ENCODE peak calls at places on chromosomes 16 and 17, in six cellular contexts. One of them, this sample, is unnamed.

GRCh38 chr16:69855587-69855986 is 93.5 kb downstream of the WWP2 start:
- DNase-seq in upper lobe of right lung: no peak
- DNase-seq in HCT116: no peak
- DNase-seq in lung: no peak
- DNase-seq in OCI-LY7: no peak
- DNase-seq in heart right ventricle: no peak
- DNase-seq in this sample: no peak

GRCh38 chr16:55341681-55342080 is 17.7 kb downstream of the IRX6 start:
- DNase-seq in upper lobe of right lung: no peak
- DNase-seq in HCT116: no peak
- DNase-seq in lung: no peak
- DNase-seq in OCI-LY7: no peak
- DNase-seq in heart right ventricle: no peak
- DNase-seq in this sample: no peak

GRCh38 chr16:87628940-87629339 is 26.6 kb downstream of the JPH3 start:
- DNase-seq in upper lobe of right lung: no peak
- DNase-seq in HCT116: no peak
- DNase-seq in lung: no peak
- DNase-seq in OCI-LY7: peak; percentile 39
- DNase-seq in heart right ventricle: no peak
- DNase-seq in this sample: no peak

GRCh38 chr16:2787961-2788360 is 601 bp upstream of the PRSS33 start:
- DNase-seq in upper lobe of right lung: peak; percentile 29
- DNase-seq in HCT116: no peak
- DNase-seq in lung: no peak
- DNase-seq in OCI-LY7: no peak
- DNase-seq in heart right ventricle: no peak
- DNase-seq in this sample: no peak

GRCh38 chr16:74448990-74449389 is 27.7 kb upstream of the CLEC18B start:
- DNase-seq in upper lobe of right lung: no peak
- DNase-seq in HCT116: peak; percentile 63
- DNase-seq in lung: peak; percentile 58
- DNase-seq in OCI-LY7: no peak
- DNase-seq in heart right ventricle: peak; percentile 37
- DNase-seq in this sample: no peak

GRCh38 chr16:46882304-46882939 is 1.7 kb upstream of the GPT2 start:
- DNase-seq in upper lobe of right lung: no peak
- DNase-seq in HCT116: no peak
- DNase-seq in lung: no peak
- DNase-seq in OCI-LY7: no peak
- DNase-seq in heart right ventricle: no peak
- DNase-seq in this sample: peak; percentile 75

GRCh38 chr17:35167046-35167445 is 19.4 kb downstream of the UNC45B start:
- DNase-seq in upper lobe of right lung: no peak
- DNase-seq in HCT116: no peak
- DNase-seq in lung: no peak
- DNase-seq in OCI-LY7: no peak
- DNase-seq in heart right ventricle: no peak
- DNase-seq in this sample: no peak

GRCh38 chr16:57858635-57859034 is 56.3 kb upstream of the KIFC3 start:
- DNase-seq in upper lobe of right lung: no peak
- DNase-seq in HCT116: no peak
- DNase-seq in lung: no peak
- DNase-seq in OCI-LY7: no peak
- DNase-seq in heart right ventricle: no peak
- DNase-seq in this sample: no peak

GRCh38 chr16:4327782-4328579 is 12.1 kb downstream of the GLIS2 start:
- DNase-seq in upper lobe of right lung: peak; percentile 90
- DNase-seq in HCT116: no peak
- DNase-seq in lung: peak; percentile 81
- DNase-seq in OCI-LY7: peak; percentile 69
- DNase-seq in heart right ventricle: peak; percentile 82
- DNase-seq in this sample: no peak

GRCh38 chr17:32998893-32999240 is 7.2 kb downstream of the SPACA3 start:
- DNase-seq in upper lobe of right lung: no peak
- DNase-seq in HCT116: peak; percentile 27
- DNase-seq in lung: no peak
- DNase-seq in OCI-LY7: no peak
- DNase-seq in heart right ventricle: no peak
- DNase-seq in this sample: no peak

GRCh38 chr17:35028531-35029262 is 34.8 kb downstream of the RFFL start:
- DNase-seq in upper lobe of right lung: no peak
- DNase-seq in HCT116: no peak
- DNase-seq in lung: no peak
- DNase-seq in OCI-LY7: no peak
- DNase-seq in heart right ventricle: no peak
- DNase-seq in this sample: no peak

GRCh38 chr17:12085076-12085949 is 64.6 kb downstream of the MAP2K4 start:
- DNase-seq in upper lobe of right lung: no peak
- DNase-seq in HCT116: no peak
- DNase-seq in lung: no peak
- DNase-seq in OCI-LY7: no peak
- DNase-seq in heart right ventricle: no peak
- DNase-seq in this sample: no peak

GRCh38 chr16:31460582-31461002 is 1.3 kb downstream of the ARMC5 start:
- DNase-seq in upper lobe of right lung: peak; percentile 37
- DNase-seq in HCT116: peak; percentile 56
- DNase-seq in lung: no peak
- DNase-seq in OCI-LY7: peak; percentile 67
- DNase-seq in heart right ventricle: no peak
- DNase-seq in this sample: no peak

GRCh38 chr17:50096092-50096491 is 941 bp downstream of the PDK2 start:
- DNase-seq in upper lobe of right lung: no peak
- DNase-seq in HCT116: no peak
- DNase-seq in lung: no peak
- DNase-seq in OCI-LY7: no peak
- DNase-seq in heart right ventricle: no peak
- DNase-seq in this sample: no peak

GRCh38 chr17:2058521-2059124 is 3.7 kb downstream of the HIC1 start:
- DNase-seq in upper lobe of right lung: peak; percentile 93
- DNase-seq in HCT116: no peak
- DNase-seq in lung: peak; percentile 79
- DNase-seq in OCI-LY7: peak; percentile 57
- DNase-seq in heart right ventricle: peak; percentile 87
- DNase-seq in this sample: no peak

GRCh38 chr17:62653831-62654829 is 26.7 kb downstream of the MRC2 start:
- DNase-seq in upper lobe of right lung: peak; percentile 77
- DNase-seq in HCT116: no peak
- DNase-seq in lung: peak; percentile 56
- DNase-seq in OCI-LY7: no peak
- DNase-seq in heart right ventricle: peak; percentile 87
- DNase-seq in this sample: no peak
- H3K4me3 ChIP-seq in upper lobe of right lung: peak overlapping the region; percentile 58
- H3K4me3 ChIP-seq in HCT116: no peak overlapping the region
- H3K4me3 ChIP-seq in lung: no peak overlapping the region
- H3K4me3 ChIP-seq in OCI-LY7: no peak overlapping the region
- H3K4me3 ChIP-seq in heart right ventricle: peak overlapping the region; percentile 52
- H3K4me3 ChIP-seq in this sample: no peak overlapping the region

GRCh38 chr16:15643453-15644305 is 725 bp upstream of the MARF1 start:
- DNase-seq in upper lobe of right lung: no peak
- DNase-seq in HCT116: peak; percentile 44
- DNase-seq in lung: no peak
- DNase-seq in OCI-LY7: peak; percentile 78
- DNase-seq in heart right ventricle: no peak
- DNase-seq in this sample: no peak
- TF ChIP-seq CTCF in upper lobe of right lung: peak; percentile 50
- TF ChIP-seq CTCF in HCT116: peak; percentile 40
- TF ChIP-seq CTCF in lung: peak; percentile 30
- TF ChIP-seq CTCF in OCI-LY7: peak; percentile 74
- TF ChIP-seq CTCF in heart right ventricle: peak; percentile 77
- TF ChIP-seq CTCF in this sample: peak; percentile 51

GRCh38 chr16:67149276-67150057 is 1.3 kb downstream of the B3GNT9 start:
- DNase-seq in upper lobe of right lung: no peak
- DNase-seq in HCT116: no peak
- DNase-seq in lung: no peak
- DNase-seq in OCI-LY7: no peak
- DNase-seq in heart right ventricle: no peak
- DNase-seq in this sample: no peak
- H3K4me3 ChIP-seq in upper lobe of right lung: peak overlapping the region; percentile 75
- H3K4me3 ChIP-seq in HCT116: no peak overlapping the region
- H3K4me3 ChIP-seq in lung: no peak overlapping the region
- H3K4me3 ChIP-seq in OCI-LY7: no peak overlapping the region
- H3K4me3 ChIP-seq in heart right ventricle: peak overlapping the region; percentile 84
- H3K4me3 ChIP-seq in this sample: no peak overlapping the region

GRCh38 chr17:81366648-81367047 is 28.6 kb upstream of the BAHCC1 start:
- DNase-seq in upper lobe of right lung: no peak
- DNase-seq in HCT116: no peak
- DNase-seq in lung: no peak
- DNase-seq in OCI-LY7: no peak
- DNase-seq in heart right ventricle: no peak
- DNase-seq in this sample: no peak

GRCh38 chr17:81370304-81370703 is 25.0 kb upstream of the BAHCC1 start:
- DNase-seq in upper lobe of right lung: no peak
- DNase-seq in HCT116: no peak
- DNase-seq in lung: no peak
- DNase-seq in OCI-LY7: no peak
- DNase-seq in heart right ventricle: no peak
- DNase-seq in this sample: no peak

GRCh38 chr17:81367171-81367570 is 28.1 kb upstream of the BAHCC1 start:
- DNase-seq in upper lobe of right lung: no peak
- DNase-seq in HCT116: no peak
- DNase-seq in lung: no peak
- DNase-seq in OCI-LY7: no peak
- DNase-seq in heart right ventricle: no peak
- DNase-seq in this sample: no peak

GRCh38 chr17:81368623-81369022 is 26.6 kb upstream of the BAHCC1 start:
- DNase-seq in upper lobe of right lung: no peak
- DNase-seq in HCT116: no peak
- DNase-seq in lung: no peak
- DNase-seq in OCI-LY7: no peak
- DNase-seq in heart right ventricle: no peak
- DNase-seq in this sample: no peak

GRCh38 chr17:81368161-81368560 is 27.1 kb upstream of the BAHCC1 start:
- DNase-seq in upper lobe of right lung: no peak
- DNase-seq in HCT116: no peak
- DNase-seq in lung: no peak
- DNase-seq in OCI-LY7: no peak
- DNase-seq in heart right ventricle: no peak
- DNase-seq in this sample: no peak
- TF ChIP-seq CTCF in upper lobe of right lung: no peak
- TF ChIP-seq CTCF in HCT116: no peak
- TF ChIP-seq CTCF in lung: no peak
- TF ChIP-seq CTCF in OCI-LY7: no peak
- TF ChIP-seq CTCF in heart right ventricle: no peak
- TF ChIP-seq CTCF in this sample: no peak

DNA sequence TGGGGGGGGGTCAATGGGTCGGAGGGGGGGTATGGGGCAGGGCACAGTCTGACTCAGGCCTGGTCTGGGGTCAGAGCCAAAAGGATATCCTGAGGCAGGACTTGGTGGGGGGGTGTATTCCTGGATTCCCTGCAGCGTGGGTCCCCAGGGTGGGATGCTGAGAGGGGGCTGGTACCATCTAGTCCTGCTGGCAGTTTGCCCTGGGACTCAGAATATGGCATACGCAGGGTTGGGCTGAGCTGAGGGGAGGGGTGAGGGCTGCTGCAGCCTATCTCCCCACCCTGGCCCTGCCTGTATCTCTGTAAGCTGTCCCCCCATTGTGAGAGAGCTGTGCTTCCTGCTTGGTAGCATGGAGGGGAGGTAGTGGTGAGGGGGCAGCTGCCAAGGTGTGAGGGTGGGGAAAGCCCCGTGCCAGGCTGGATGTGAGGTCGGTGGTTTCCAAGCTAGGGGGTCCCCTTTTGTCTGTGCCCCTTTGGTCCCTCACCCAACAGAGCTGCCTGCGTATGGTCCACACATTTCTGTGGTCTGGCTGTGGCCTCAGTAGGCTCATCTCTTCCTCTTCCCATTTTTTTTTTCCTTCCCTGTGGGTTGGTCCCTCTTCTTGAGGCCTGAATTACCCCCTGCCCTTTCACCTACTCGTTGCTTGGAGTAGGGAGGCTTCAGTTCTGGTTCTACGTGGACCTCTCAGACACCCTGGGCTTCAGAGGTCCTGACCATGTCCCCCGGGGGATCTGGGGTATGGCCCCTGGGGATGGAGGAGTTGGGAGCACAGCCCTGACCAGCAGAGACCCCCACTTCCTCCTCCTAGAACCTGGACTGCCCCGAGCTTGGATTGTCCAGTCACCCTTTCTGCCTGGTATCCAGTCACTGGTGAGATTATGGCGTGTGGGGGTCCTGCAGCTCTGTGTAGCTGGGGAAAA is 15.0 kb downstream of the RARA start:
- DNase-seq in upper lobe of right lung: no peak
- DNase-seq in HCT116: no peak
- DNase-seq in lung: peak; percentile 68
- DNase-seq in OCI-LY7: no peak
- DNase-seq in heart right ventricle: peak; percentile 64
- DNase-seq in this sample: no peak
- H3K4me3 ChIP-seq in upper lobe of right lung: peak overlapping the region; percentile 10
- H3K4me3 ChIP-seq in HCT116: no peak overlapping the region
- H3K4me3 ChIP-seq in lung: no peak overlapping the region
- H3K4me3 ChIP-seq in OCI-LY7: no peak overlapping the region
- H3K4me3 ChIP-seq in heart right ventricle: peak overlapping the region; percentile 14
- H3K4me3 ChIP-seq in this sample: no peak overlapping the region

GRCh38 chr17:8372422-8372821 is 4.1 kb downstream of the KRABD2 start:
- DNase-seq in upper lobe of right lung: no peak
- DNase-seq in HCT116: no peak
- DNase-seq in lung: no peak
- DNase-seq in OCI-LY7: no peak
- DNase-seq in heart right ventricle: no peak
- DNase-seq in this sample: no peak

GRCh38 chr17:8375738-8376259 is 705 bp downstream of the KRABD2 start:
- DNase-seq in upper lobe of right lung: no peak
- DNase-seq in HCT116: no peak
- DNase-seq in lung: no peak
- DNase-seq in OCI-LY7: no peak
- DNase-seq in heart right ventricle: no peak
- DNase-seq in this sample: peak; percentile 81

GRCh38 chr17:8380049-8380448 is 2.9 kb downstream of the RPL26 start:
- DNase-seq in upper lobe of right lung: no peak
- DNase-seq in HCT116: no peak
- DNase-seq in lung: no peak
- DNase-seq in OCI-LY7: no peak
- DNase-seq in heart right ventricle: no peak
- DNase-seq in this sample: no peak

GRCh38 chr17:8377422-8377821 is 918 bp upstream of the KRABD2 start:
- DNase-seq in upper lobe of right lung: no peak
- DNase-seq in HCT116: no peak
- DNase-seq in lung: no peak
- DNase-seq in OCI-LY7: no peak
- DNase-seq in heart right ventricle: no peak
- DNase-seq in this sample: no peak

GRCh38 chr17:8376302-8377067 is at the start of gene KRABD2:
- DNase-seq in upper lobe of right lung: peak; percentile 95
- DNase-seq in HCT116: peak; percentile 76
- DNase-seq in lung: peak; percentile 90
- DNase-seq in OCI-LY7: peak; percentile 91
- DNase-seq in heart right ventricle: peak; percentile 95
- DNase-seq in this sample: peak; percentile 93
- TF ChIP-seq CTCF in upper lobe of right lung: peak; percentile 53
- TF ChIP-seq CTCF in HCT116: peak; percentile 68
- TF ChIP-seq CTCF in lung: peak; percentile 31
- TF ChIP-seq CTCF in OCI-LY7: peak; percentile 73
- TF ChIP-seq CTCF in heart right ventricle: peak; percentile 71
- TF ChIP-seq CTCF in this sample: peak; percentile 55

This sample was measured in LNCaP clone FGC.